ENCODE peak calls at places on chromosomes 11 and 22, in four cellular contexts. One of them, this sample, is unnamed.

GRCh38 chr11:111935331-111936044 is 1.7 kb upstream of the DIXDC1 start:
- DNase-seq in HCT116: no peak
- DNase-seq in HL-60: peak
- DNase-seq in SK-N-SH: no peak
- DNase-seq in this sample: no peak

GRCh38 chr22:36864454-36865215 is 3.8 kb downstream of the NCF4 start:
- DNase-seq in SK-N-SH: no peak
- DNase-seq in HCT116: no peak
- DNase-seq in HL-60: no peak
- DNase-seq in this sample: no peak

GRCh38 chr22:20249797-20250354 is 18.2 kb downstream of the RTN4R start:
- DNase-seq in SK-N-SH: no peak
- DNase-seq in HL-60: no peak
- DNase-seq in HCT116: no peak
- DNase-seq in this sample: no peak

GRCh38 chr11:112852141-112852853 is 108.9 kb upstream of the NCAM1 start:
- DNase-seq in HCT116: no peak
- DNase-seq in HL-60: no peak
- DNase-seq in SK-N-SH: no peak
- DNase-seq in this sample: peak

GRCh38 chr11:71251159-71251721 is 1.1 kb downstream of the SHANK2 start:
- DNase-seq in HL-60: no peak
- DNase-seq in HCT116: no peak
- DNase-seq in SK-N-SH: peak
- DNase-seq in this sample: no peak

GRCh38 chr11:104653011-104653806 is 245.1 kb downstream of the CASP12 start:
- DNase-seq in SK-N-SH: peak
- DNase-seq in HCT116: no peak
- DNase-seq in HL-60: peak
- DNase-seq in this sample: no peak

GRCh38 chr22:30020511-30020910 is 59.8 kb upstream of the HORMAD2 start:
- DNase-seq in SK-N-SH: no peak
- DNase-seq in HL-60: no peak
- DNase-seq in HCT116: no peak
- DNase-seq in this sample: no peak

GRCh38 chr22:36052505-36052941 is 23.9 kb upstream of the RBFOX2 start:
- DNase-seq in SK-N-SH: no peak
- DNase-seq in HCT116: peak
- DNase-seq in HL-60: no peak
- DNase-seq in this sample: no peak

GRCh38 chr11:130448039-130448415 is 418 bp upstream of the ADAMTS15 start:
- DNase-seq in SK-N-SH: no peak
- DNase-seq in HL-60: no peak
- DNase-seq in HCT116: no peak
- DNase-seq in this sample: no peak
- H3K4me3 ChIP-seq in SK-N-SH: peak
- H3K4me3 ChIP-seq in HL-60: peak
- H3K4me3 ChIP-seq in HCT116: peak
- H3K4me3 ChIP-seq in this sample: peak

GRCh38 chr11:119370486-119371046 is 10.9 kb downstream of the USP2 start:
- DNase-seq in HL-60: no peak
- DNase-seq in SK-N-SH: no peak
- DNase-seq in HCT116: no peak
- DNase-seq in this sample: no peak
- TF ChIP-seq REST in HL-60: no peak
- TF ChIP-seq REST in SK-N-SH: no peak
- TF ChIP-seq REST in HCT116: no peak
- TF ChIP-seq REST in this sample: no peak

DNA sequence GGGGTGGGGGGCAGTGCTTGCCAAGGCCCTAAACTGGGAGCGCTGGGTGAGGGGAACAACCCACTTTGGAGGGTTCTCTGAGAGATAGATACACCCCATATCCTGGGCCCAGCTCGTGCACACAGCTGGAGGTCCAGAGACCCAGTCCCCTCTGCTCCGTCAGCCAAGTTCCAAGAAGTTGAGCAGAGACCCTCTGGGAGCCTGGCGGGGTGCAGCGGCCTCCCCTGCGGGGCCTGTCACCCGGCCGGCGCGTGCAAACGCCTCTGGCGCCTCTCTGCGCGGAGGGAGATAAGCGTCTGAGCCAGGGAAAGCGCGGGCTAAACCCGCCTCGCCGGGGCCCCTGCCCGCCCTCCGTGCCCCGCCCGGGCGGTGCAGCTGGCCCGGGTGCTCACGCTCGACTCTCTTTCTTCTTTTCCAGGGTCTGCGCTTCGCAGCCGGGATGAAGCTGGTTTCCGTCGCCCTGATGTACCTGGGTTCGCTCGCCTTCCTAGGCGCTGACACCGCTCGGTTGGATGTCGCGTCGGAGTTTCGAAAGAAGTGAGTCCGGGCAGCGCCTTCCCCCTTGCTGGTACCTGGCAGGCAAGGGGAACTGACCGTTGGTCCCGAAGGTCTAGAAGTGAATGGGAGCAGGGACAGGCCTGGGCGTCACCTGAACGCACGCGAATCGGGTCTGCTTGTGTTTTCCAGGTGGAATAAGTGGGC is 540 bp downstream of the ADM start:
- DNase-seq in HL-60: peak
- DNase-seq in SK-N-SH: peak
- DNase-seq in HCT116: no peak
- DNase-seq in this sample: no peak
- TF ChIP-seq POLR2AphosphoS5 in HL-60: no peak
- TF ChIP-seq POLR2AphosphoS5 in SK-N-SH: no peak
- TF ChIP-seq POLR2AphosphoS5 in HCT116: no peak
- TF ChIP-seq POLR2AphosphoS5 in this sample: no peak

DNA sequence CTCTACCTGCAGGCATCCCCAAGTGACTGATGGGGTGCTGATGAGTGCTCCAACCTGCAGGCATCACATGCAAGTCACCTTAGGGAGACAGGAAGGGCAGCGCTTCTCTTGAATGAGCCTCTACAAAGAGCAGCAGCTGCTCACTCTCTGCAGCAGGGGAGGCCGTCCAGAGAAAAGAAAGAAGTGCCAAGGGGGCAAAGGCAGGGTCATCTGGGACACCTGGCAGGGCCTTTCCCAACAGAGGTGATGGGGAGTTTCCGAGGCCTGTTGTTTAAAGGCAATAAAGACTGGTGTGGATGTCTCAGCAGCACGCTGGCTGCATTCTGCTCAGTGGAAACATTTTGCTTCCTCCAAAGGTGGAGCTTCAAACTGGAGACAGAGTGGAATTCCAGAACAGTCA is 113.7 kb downstream of the ETS1 start:
- DNase-seq in HCT116: no peak
- DNase-seq in HL-60: no peak
- DNase-seq in SK-N-SH: no peak
- DNase-seq in this sample: no peak
- H3K4me3 ChIP-seq in HCT116: no peak
- H3K4me3 ChIP-seq in HL-60: no peak
- H3K4me3 ChIP-seq in SK-N-SH: no peak
- H3K4me3 ChIP-seq in this sample: no peak

GRCh38 chr11:65652511-65653228 is 10.0 kb downstream of the RELA start:
- DNase-seq in HCT116: peak
- DNase-seq in HL-60: peak
- DNase-seq in SK-N-SH: peak
- DNase-seq in this sample: peak
- TF ChIP-seq REST in HCT116: no peak
- TF ChIP-seq REST in HL-60: no peak
- TF ChIP-seq REST in SK-N-SH: no peak
- TF ChIP-seq REST in this sample: no peak

DNA sequence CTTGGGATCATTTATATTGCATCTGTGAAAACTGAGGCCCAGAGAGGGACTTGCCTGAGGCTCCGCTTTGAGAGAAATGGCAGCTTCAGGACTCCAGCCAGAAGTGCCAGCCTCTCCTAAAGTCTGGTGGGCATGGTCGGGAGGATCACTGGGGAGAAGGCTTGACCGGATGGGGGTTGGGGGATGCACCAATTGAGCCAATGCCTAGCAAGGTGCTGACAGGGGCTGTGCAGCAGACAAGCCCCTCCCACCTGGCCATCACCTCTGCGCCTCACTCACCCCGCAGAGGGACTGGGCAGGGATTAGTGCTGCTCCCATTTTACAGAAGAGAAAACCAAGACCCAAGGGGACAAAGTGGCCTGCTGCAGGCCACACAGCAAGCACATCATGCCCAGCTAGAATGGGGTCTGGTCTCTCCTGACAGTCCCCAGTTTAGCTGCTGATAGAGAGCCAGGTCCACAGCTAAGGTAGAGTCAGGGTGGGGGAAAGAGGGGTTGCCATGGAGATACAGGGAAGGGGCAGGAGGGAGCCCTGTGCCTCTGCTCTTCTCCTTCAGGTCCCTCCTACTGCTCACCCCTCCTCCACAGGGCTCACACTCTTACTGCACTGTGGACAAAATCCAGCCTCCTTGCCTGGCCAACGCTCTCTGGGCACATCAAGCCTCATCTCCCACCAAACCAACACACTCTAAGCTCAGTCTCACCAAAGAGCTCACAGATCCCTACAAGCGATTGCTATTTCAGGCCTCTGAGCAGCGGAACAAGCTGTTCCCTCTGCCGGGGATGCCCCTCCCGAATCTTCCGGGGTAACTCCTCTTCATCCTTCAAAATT is 29.5 kb downstream of the TEF start:
- DNase-seq in HCT116: no peak
- DNase-seq in HL-60: no peak
- DNase-seq in SK-N-SH: no peak
- DNase-seq in this sample: no peak
- TF ChIP-seq POLR2AphosphoS5 in HCT116: peak
- TF ChIP-seq POLR2AphosphoS5 in HL-60: no peak
- TF ChIP-seq POLR2AphosphoS5 in SK-N-SH: no peak
- TF ChIP-seq POLR2AphosphoS5 in this sample: no peak

DNA sequence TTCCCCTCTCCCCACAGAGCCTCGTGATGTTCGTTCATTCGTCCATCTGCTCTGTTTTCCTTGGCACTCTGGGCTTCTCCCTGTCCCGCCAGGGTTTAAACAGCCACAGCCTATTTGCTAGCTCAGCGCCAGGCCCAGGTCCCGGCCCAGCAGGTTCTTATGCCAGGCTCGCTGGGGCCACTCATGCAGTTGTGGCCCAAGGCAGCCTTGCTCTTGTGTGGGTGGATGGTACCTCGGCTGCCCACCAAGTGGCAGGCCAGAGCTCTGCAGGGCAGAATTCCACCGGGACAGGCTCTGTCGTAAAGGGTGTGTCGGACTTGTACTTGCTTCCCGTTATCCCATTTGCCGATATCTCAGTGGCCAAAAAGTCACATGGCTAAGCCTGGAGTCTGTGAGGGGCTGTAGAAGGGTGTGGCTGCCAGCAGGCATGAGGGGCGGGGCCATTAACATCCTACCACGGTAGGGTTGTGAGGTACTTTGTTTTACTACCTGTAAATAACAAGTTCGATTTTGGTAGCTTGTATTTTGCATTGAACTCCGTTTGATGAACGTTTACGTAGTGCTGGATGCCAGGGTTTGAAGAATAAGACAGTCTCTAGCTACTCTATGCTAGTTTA is 7.9 kb downstream of the FAM118A start:
- DNase-seq in HCT116: no peak
- DNase-seq in SK-N-SH: peak
- DNase-seq in HL-60: no peak
- DNase-seq in this sample: no peak
- H3K4me3 ChIP-seq in HCT116: no peak
- H3K4me3 ChIP-seq in SK-N-SH: no peak
- H3K4me3 ChIP-seq in HL-60: no peak
- H3K4me3 ChIP-seq in this sample: no peak

GRCh38 chr11:32172771-32173170 is 81.9 kb downstream of the RCN1 start:
- DNase-seq in HCT116: no peak
- DNase-seq in SK-N-SH: no peak
- DNase-seq in HL-60: no peak
- DNase-seq in this sample: no peak
- TF ChIP-seq REST in HCT116: no peak
- TF ChIP-seq REST in SK-N-SH: no peak
- TF ChIP-seq REST in HL-60: no peak
- TF ChIP-seq REST in this sample: no peak

GRCh38 chr11:66336234-66337102 is at the start of gene RIN1:
- DNase-seq in SK-N-SH: peak
- DNase-seq in HL-60: peak
- DNase-seq in HCT116: peak
- DNase-seq in this sample: peak
- TF ChIP-seq POLR2AphosphoS5 in SK-N-SH: peak
- TF ChIP-seq POLR2AphosphoS5 in HL-60: peak
- TF ChIP-seq POLR2AphosphoS5 in HCT116: peak
- TF ChIP-seq POLR2AphosphoS5 in this sample: peak

GRCh38 chr11:102940714-102941588 is 14.6 kb downstream of the MMP13 start:
- DNase-seq in HL-60: peak
- DNase-seq in SK-N-SH: peak
- DNase-seq in HCT116: peak
- DNase-seq in this sample: peak
- H3K4me3 ChIP-seq in HL-60: no peak
- H3K4me3 ChIP-seq in SK-N-SH: no peak
- H3K4me3 ChIP-seq in HCT116: no peak
- H3K4me3 ChIP-seq in this sample: no peak